ENCODE peak calls at places on chromosomes 3 and 15, in ten cellular contexts. R is fibroblast of villous mesenchyme, A is AG09319, S is bronchial epithelial cell, K is MCF 10A, I is endothelial cell, F is AG10803, N is right atrium auricular region, Q is pancreas, Z is GM12865. B is an unnamed sample.

GRCh38 chr3:130699765-130700164 is 46.9 kb downstream of the PIK3R4 start:
- DNase-seq in Q (no peak), S (peak), R (peak), K (peak), A (no peak), Z (peak), F (peak), N (no peak), I (no peak), B (no peak)

GRCh38 chr15:63089260-63090043 is 32.2 kb upstream of the LACTB start:
- DNase-seq in Q (no peak), A (peak), F (peak), S (peak), N (no peak), K (peak), I (peak), R (peak), Z (no peak), B (no peak)

GRCh38 chr3:15659254-15659975 is 57.9 kb downstream of the BTD start:
- DNase-seq in K (no peak), N (no peak), F (peak), A (no peak), Q (no peak), Z (no peak), S (no peak), R (peak), I (no peak), B (no peak)

GRCh38 chr3:107810195-107811071 is 280.4 kb downstream of the CD47 start:
- DNase-seq in K (no peak), S (no peak), Q (no peak), I (no peak), R (no peak), F (no peak), N (no peak), Z (no peak), A (no peak), B (no peak)

GRCh38 chr15:78366342-78366741 is 26.2 kb downstream of the CRABP1 start:
- DNase-seq in F (no peak), I (no peak), S (no peak), A (no peak), R (no peak), N (no peak), Q (no peak), K (no peak), Z (no peak), B (no peak)

GRCh38 chr3:20975221-20975620 is 775.8 kb downstream of the ZNF385D start:
- DNase-seq in A (no peak), R (no peak), F (peak), I (no peak), Q (no peak), S (no peak), K (no peak), Z (no peak), N (no peak), B (no peak)

GRCh38 chr3:113532698-113533533 is 561 bp downstream of the SIDT1 start:
- DNase-seq in S (no peak), A (no peak), Z (peak), Q (peak), K (no peak), R (no peak), I (peak), F (no peak), N (no peak), B (peak)

GRCh38 chr3:48301814-48302194 is 31.7 kb downstream of the SPINK8 start:
- DNase-seq in R (peak), K (peak), A (no peak), S (peak), F (peak), Q (peak), N (no peak), Z (peak), I (no peak), B (no peak)

GRCh38 chr3:13113346-13114335 is 40.4 kb upstream of the IQSEC1 start:
- DNase-seq in K (no peak), I (no peak), Q (no peak), R (no peak), N (no peak), A (no peak), F (no peak), Z (peak), S (no peak), B (no peak)

GRCh38 chr3:15638193-15638890 is 36.8 kb downstream of the BTD start:
- DNase-seq in R (peak), I (no peak), Q (no peak), F (peak), N (no peak), Z (peak), S (peak), A (no peak), K (no peak), B (no peak)

DNA sequence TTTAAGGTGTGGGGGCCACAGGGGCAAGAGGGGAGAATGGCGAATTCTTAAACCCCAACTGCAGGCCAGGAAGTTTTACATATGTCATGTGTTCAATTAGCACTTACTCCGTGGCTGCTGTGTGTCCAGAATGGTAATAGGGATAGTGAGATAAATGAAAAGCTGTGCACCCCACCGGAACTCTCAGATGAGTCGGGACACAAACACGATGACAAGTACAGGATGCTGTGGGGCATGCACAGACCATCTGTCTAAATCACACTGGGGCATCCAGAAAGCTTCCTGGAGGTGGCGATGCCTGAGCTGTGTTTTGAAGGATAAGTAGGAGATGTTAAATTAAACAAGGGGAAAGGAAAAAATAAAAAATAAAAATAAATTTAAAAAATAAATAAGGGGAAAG is 18.3 kb upstream of the TMEM158 start:
- DNase-seq in Z (no peak), I (no peak), R (no peak), F (peak), S (peak), Q (no peak), A (no peak), N (no peak), K (no peak), B (no peak)
- TF ChIP-seq CTCF in Z (no peak), I (no peak), R (no peak), F (no peak), S (peak), Q (no peak), A (peak), N (no peak), K (no peak), B (no peak)

GRCh38 chr3:96706517-96706916 is 107.9 kb upstream of the EPHA6 start:
- DNase-seq in Q (no peak), N (no peak), K (no peak), I (no peak), Z (no peak), R (peak), F (no peak), S (no peak), A (no peak), B (no peak)

DNA sequence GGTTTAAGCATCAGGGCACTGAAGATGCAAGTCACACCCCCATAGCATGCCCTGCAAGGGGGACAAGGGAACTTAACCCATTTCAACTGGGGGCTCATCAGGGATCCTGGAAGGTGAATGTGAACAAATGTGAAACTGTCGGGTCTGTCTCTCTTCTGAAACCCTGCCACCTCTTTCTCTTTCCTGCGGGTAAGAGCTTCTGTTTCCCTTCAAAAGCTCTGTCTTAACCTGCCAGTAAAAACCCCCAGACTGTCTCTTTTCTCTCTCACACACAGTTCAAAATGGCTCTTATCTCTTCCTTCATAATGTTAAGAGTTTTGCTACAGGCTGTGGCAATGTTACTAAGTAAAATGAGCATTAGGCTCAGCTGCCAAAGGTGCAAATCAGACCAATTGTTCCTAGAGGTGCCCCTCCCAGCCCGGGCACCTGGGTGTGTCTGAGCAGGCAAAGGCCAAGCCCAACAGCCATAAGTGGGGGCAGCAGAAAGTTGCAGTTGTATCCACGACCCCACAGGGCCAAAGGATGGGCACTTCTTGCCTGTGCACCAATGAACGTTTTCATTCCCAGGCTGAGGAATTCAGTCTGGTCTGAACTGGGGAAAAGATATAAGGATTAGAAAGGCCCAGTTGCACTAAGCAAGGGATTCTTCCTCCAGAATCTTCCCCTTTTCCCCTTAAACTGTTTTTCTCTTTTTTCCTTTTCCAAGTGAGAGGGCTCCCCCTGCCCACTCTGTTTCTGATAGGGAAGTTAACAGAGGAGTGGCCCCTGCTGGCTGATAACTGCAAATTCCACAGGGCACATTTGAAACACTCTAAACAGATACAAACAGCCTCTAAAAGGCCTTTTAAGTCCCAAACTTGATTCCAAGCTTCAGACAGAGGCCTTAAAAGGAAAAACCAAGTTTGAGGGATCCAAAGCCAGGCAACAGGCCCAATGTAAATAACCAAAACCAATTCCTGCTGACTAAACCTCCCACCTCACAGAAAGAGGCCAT is 113.8 kb upstream of the EPHA6 start:
- DNase-seq in S (no peak), K (peak), I (peak), N (no peak), Q (no peak), R (peak), F (no peak), A (no peak), Z (no peak), B (no peak)
- TF ChIP-seq CTCF in S (no peak), K (no peak), I (peak), N (no peak), Q (no peak), R (peak), F (no peak), A (no peak), Z (no peak), B (no peak)

DNA sequence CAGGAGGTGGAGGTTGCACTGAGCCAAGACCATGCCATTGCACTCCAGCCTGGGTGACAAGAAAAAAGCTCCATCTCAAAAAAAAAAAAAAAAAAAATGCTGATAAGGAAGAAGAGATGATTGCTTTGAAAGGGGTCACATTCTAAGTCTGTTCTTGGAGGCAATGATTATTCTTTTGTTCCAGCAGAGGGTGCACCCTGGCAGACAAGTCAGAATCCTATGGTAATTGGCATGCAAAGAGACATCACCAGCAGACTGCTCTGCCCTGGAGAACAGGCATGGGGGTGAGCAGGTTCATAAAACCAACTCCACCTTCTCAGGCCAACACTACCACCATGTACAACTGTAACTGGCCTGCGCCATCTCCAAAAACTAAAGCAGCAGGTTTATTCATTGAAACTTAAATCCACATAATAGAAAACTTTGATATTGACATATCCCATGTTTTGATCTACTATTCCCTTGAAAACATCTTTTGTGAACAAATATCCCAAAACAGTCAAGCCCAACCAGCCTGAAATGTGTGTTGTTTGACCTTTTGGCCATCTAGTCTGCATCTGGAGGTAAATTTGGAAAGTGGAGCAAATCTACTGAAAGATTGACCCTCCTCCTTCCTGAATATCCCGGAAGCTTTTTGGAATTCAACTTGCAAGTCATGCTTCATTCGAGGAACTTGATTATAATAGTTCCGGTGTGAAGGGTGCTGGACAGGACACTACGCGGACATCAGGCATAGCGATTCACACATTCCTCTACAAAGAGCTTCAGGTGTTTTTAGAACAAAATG is 100.3 kb downstream of the MECOM start:
- DNase-seq in I (no peak), R (no peak), S (peak), Q (no peak), N (no peak), F (no peak), A (no peak), K (no peak), Z (peak), B (no peak)
- TF ChIP-seq CTCF in I (no peak), R (no peak), S (peak), Q (no peak), N (peak), F (no peak), A (no peak), K (no peak), Z (no peak), B (no peak)

GRCh38 chr15:69299451-69300128 is 878 bp downstream of the PAQR5 start:
- DNase-seq in I (no peak), A (no peak), S (no peak), R (no peak), Z (no peak), N (no peak), K (no peak), Q (no peak), F (no peak), B (no peak)
- TF ChIP-seq CTCF in I (no peak), A (no peak), S (no peak), R (no peak), Z (no peak), N (no peak), K (no peak), Q (no peak), F (no peak), B (no peak)

GRCh38 chr3:14431556-14431927 is 29.1 kb downstream of the SLC6A6 start:
- DNase-seq in A (no peak), I (no peak), Q (no peak), F (no peak), R (no peak), Z (peak), K (no peak), S (no peak), N (no peak), B (peak)
- TF ChIP-seq CTCF in A (no peak), I (no peak), Q (no peak), F (no peak), R (peak), Z (peak), K (no peak), S (no peak), N (no peak), B (no peak)

GRCh38 chr3:34878488-34878887 is 760.8 kb upstream of the ARPP21 start:
- DNase-seq in A (no peak), R (no peak), Q (no peak), I (no peak), K (no peak), F (no peak), S (no peak), N (no peak), Z (no peak), B (no peak)

GRCh38 chr3:34876997-34877396 is 762.3 kb upstream of the ARPP21 start:
- DNase-seq in A (no peak), F (no peak), N (no peak), K (no peak), I (no peak), R (no peak), Q (no peak), Z (no peak), S (no peak), B (no peak)

GRCh38 chr3:34886443-34886842 is 752.9 kb upstream of the ARPP21 start:
- DNase-seq in N (no peak), Z (no peak), Q (no peak), K (no peak), R (no peak), I (no peak), S (peak), A (no peak), F (no peak), B (no peak)

GRCh38 chr3:34881026-34881425 is 758.3 kb upstream of the ARPP21 start:
- DNase-seq in K (no peak), Z (no peak), Q (no peak), F (no peak), I (no peak), R (no peak), S (no peak), A (no peak), N (no peak), B (no peak)

DNA sequence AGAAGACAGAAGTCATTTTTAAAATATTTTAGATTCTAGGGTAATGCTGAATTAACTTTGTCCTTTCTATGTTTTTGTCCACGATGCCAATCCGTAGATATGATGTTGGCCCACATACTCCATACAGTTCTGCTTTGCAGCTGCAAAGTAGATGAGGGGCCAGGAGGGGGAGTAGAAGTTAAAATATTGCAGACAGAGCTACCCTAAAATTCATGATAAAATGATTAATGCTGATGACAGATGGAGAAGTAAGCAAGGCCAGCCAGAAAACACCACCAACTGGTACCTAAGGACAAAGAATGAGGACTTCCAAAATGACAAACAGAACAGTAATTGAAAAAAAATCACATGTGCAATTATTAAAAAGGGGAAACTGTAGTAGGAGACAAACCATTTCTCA is 756.6 kb upstream of the ARPP21 start:
- DNase-seq in Z (no peak), A (no peak), I (peak), F (no peak), N (no peak), R (no peak), K (peak), S (peak), Q (no peak), B (no peak)
- TF ChIP-seq CTCF in Z (no peak), A (no peak), I (peak), F (no peak), N (no peak), R (no peak), K (peak), S (no peak), Q (no peak), B (no peak)

DNA sequence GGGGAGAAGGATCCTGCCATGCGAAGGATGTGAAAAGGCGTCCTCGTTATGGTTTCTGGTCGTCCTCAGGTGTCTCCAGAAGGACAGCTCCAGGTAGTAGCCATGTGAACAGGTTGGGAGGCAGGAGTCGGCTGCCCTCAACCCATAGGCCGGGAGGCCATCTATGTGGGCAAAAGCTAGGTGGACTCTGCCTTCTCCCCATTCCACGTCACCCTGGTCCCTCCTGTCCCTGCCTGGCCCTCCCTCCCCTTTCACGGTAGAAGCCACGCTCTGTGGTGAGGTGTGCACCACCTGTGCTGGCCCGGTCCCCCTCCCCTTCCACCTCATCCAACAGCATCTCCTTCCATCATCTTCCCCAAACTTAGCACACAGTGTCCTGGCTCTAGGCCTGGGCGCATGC is 16.3 kb downstream of the ITIH3 start:
- DNase-seq in S (no peak), A (no peak), K (no peak), I (no peak), N (no peak), F (no peak), Z (no peak), R (no peak), Q (no peak), B (no peak)
- TF ChIP-seq CTCF in S (no peak), A (no peak), K (no peak), I (no peak), N (no peak), F (no peak), Z (no peak), R (no peak), Q (no peak), B (no peak)